ENCODE peak calls at places on chromosomes 7 and 10, in ten cellular contexts. D is AG09319, T is tibial nerve, O is IMR-90, V is neural crest cell, W is choroid plexus epithelial cell, G is BJ, U is mammary epithelial cell, P is dorsolateral prefrontal cortex, H is left lung. M is an unnamed sample.

GRCh38 chr7:101935521-101936141 is 118.2 kb downstream of the CUX1 start:
- DNase-seq in D (no peak), T (peak; percentile 52), O (no peak), V (no peak), W (no peak), G (no peak), U (no peak), P (no peak), H (no peak), M (no peak)

GRCh38 chr10:3758491-3758970 is 26.5 kb downstream of the KLF6 start:
- DNase-seq in D (no peak), T (no peak), O (no peak), V (no peak), W (no peak), G (no peak), U (no peak), P (no peak), H (no peak), M (no peak)

GRCh38 chr10:119896937-119897336 is 4.4 kb downstream of the SEC23IP start:
- DNase-seq in D (no peak), T (peak; percentile 26), O (no peak), V (no peak), W (peak; percentile 23), G (no peak), U (no peak), P (peak; percentile 34), H (peak; percentile 84), M (no peak)

GRCh38 chr10:52578871-52579405 is 193.6 kb downstream of the MBL2 start:
- DNase-seq in D (no peak), T (no peak), O (peak; percentile 77), V (no peak), W (peak; percentile 89), G (no peak), U (no peak), P (no peak), H (no peak), M (no peak)

GRCh38 chr10:116741391-116742351 is 695 bp downstream of the HSPA12A start:
- DNase-seq in D (no peak), T (no peak), O (no peak), V (no peak), W (no peak), G (no peak), U (no peak), P (no peak), H (no peak), M (peak; percentile 49)

GRCh38 chr7:68364871-68365625 is 1233.2 kb upstream of the AUTS2 start:
- DNase-seq in D (no peak), T (no peak), O (no peak), V (no peak), W (no peak), G (no peak), U (no peak), P (no peak), H (no peak), M (no peak)

GRCh38 chr10:62755662-62756653 is 48.6 kb upstream of the ADO start:
- DNase-seq in D (no peak), T (no peak), O (no peak), V (no peak), W (no peak), G (no peak), U (no peak), P (no peak), H (no peak), M (no peak)

GRCh38 chr10:132265878-132266496 is 41.8 kb downstream of the STK32C start:
- DNase-seq in D (no peak), T (no peak), O (peak; percentile 32), V (no peak), W (peak; percentile 48), G (no peak), U (no peak), P (no peak), H (no peak), M (no peak)

GRCh38 chr10:209357-209756 is 74.1 kb downstream of the ZMYND11 start:
- DNase-seq in D (no peak), T (no peak), O (peak; percentile 37), V (no peak), W (peak; percentile 57), G (no peak), U (no peak), P (no peak), H (no peak), M (no peak)

GRCh38 chr10:45672201-45673073 is at the start of gene ZFAND4:
- DNase-seq in D (peak; percentile 93), T (peak; percentile 93), O (peak; percentile 94), V (peak; percentile 94), W (peak; percentile 99), G (peak; percentile 82), U (peak; percentile 91), P (peak; percentile 95), H (peak; percentile 98), M (peak; percentile 98)

GRCh38 chr7:20343954-20344353 is 13.3 kb downstream of the ITGB8 start:
- DNase-seq in D (no peak), T (no peak), O (no peak), V (no peak), W (no peak), G (no peak), U (no peak), P (no peak), H (no peak), M (no peak)

GRCh38 chr7:20340839-20341238 is 10.1 kb downstream of the ITGB8 start:
- DNase-seq in D (no peak), T (no peak), O (no peak), V (no peak), W (no peak), G (no peak), U (peak; percentile 97), P (no peak), H (no peak), M (no peak)

GRCh38 chr7:20346577-20346976 is 15.9 kb downstream of the ITGB8 start:
- DNase-seq in D (no peak), T (no peak), O (no peak), V (no peak), W (no peak), G (no peak), U (no peak), P (no peak), H (no peak), M (no peak)

GRCh38 chr7:20344396-20344795 is 13.7 kb downstream of the ITGB8 start:
- DNase-seq in D (no peak), T (no peak), O (no peak), V (no peak), W (no peak), G (no peak), U (no peak), P (no peak), H (no peak), M (no peak)

GRCh38 chr7:20343211-20343610 is 12.5 kb downstream of the ITGB8 start:
- DNase-seq in D (no peak), T (no peak), O (no peak), V (no peak), W (no peak), G (no peak), U (no peak), P (no peak), H (no peak), M (peak; percentile 19)
- TF ChIP-seq CTCF in D (no peak), T (no peak), O (peak; percentile 22), V (peak; percentile 43), W (peak; percentile 50), G (peak; percentile 13), U (peak; percentile 28), P (peak; percentile 19), H (no peak), M (peak; percentile 40)

GRCh38 chr10:43255644-43256431 is 11.0 kb downstream of the RASGEF1A start:
- DNase-seq in D (no peak), T (no peak), O (no peak), V (no peak), W (peak; percentile 41), G (no peak), U (no peak), P (peak; percentile 34), H (no peak), M (peak; percentile 37)
- TF ChIP-seq CTCF in D (peak; percentile 45), T (peak; percentile 35), O (peak; percentile 38), V (peak; percentile 54), W (peak; percentile 68), G (peak; percentile 51), U (peak; percentile 64), P (peak; percentile 62), H (peak; percentile 14), M (peak; percentile 48)

DNA sequence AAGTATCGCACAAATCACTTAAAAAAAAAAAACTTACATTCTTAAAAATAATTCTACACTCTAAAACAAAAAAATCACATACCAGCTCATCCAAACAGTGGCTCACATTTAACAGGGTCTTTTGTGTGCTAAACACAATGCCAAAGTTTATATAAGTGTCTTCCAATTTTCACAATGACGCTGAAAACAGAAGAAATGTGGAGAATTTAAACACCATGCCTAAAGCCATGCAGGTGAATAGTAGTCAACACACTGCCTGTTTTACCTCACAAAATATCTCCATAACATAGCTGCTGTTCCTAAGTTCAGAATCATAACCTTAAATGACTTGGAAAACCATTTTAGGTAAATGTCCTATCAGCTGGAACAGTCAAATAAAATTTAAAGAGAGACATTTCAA is 55.0 kb downstream of the GRB10 start:
- DNase-seq in D (no peak), T (no peak), O (no peak), V (no peak), W (no peak), G (no peak), U (no peak), P (no peak), H (no peak), M (no peak)
- TF ChIP-seq CTCF in D (no peak), T (no peak), O (no peak), V (no peak), W (no peak), G (no peak), U (no peak), P (no peak), H (no peak), M (no peak)

GRCh38 chr10:7824251-7824650 is 5.9 kb downstream of the TAF3 start:
- DNase-seq in D (no peak), T (no peak), O (no peak), V (no peak), W (no peak), G (no peak), U (no peak), P (no peak), H (no peak), M (no peak)

GRCh38 chr10:7817984-7818294 is 366 bp upstream of the TAF3 start:
- DNase-seq in D (no peak), T (no peak), O (no peak), V (peak; percentile 2), W (no peak), G (no peak), U (no peak), P (no peak), H (no peak), M (no peak)

GRCh38 chr10:7817576-7817975 is 729 bp upstream of the TAF3 start:
- DNase-seq in D (no peak), T (no peak), O (no peak), V (no peak), W (no peak), G (no peak), U (no peak), P (no peak), H (no peak), M (peak; percentile 4)

GRCh38 chr10:7818295-7819125 is at the start of gene TAF3:
- DNase-seq in D (peak; percentile 52), T (peak; percentile 84), O (peak; percentile 82), V (peak; percentile 86), W (peak; percentile 88), G (no peak), U (peak; percentile 88), P (peak; percentile 88), H (peak; percentile 94), M (peak; percentile 95)

DNA sequence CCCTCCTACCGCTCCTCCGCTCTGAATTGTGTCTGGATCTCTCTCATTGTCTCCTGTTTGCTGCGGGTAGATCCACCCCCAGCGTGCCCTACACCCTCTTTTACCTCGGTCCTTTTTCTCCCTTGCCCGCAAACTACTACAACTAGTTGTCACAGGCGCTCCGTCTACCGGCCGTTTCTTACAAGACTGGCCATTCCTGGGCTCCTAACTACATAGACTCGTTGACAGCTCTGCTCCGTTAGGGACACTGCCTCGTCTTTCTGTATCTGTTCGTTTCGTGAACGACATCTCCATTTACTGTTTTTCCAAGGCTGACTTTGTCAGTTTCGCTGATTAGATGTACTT is 793 bp downstream of the TAF3 start:
- DNase-seq in D (peak; percentile 11), T (peak; percentile 45), O (peak; percentile 45), V (peak; percentile 13), W (peak; percentile 67), G (no peak), U (peak; percentile 49), P (peak; percentile 65), H (peak; percentile 44), M (peak; percentile 40)
- TF ChIP-seq CTCF in D (peak; percentile 56), T (no peak), O (peak; percentile 30), V (no peak), W (peak; percentile 63), G (peak; percentile 64), U (peak; percentile 49), P (no peak), H (peak; percentile 16), M (no peak)

M was measured in nephron progenitor cell.